ENCODE peak calls at places on chromosome 14, in ten cellular contexts. I is tibial nerve, C is A549, Z is HepG2, Y is sigmoid colon, E is esophagus muscularis mucosa, W is ovary, M is upper lobe of left lung, V is SK-N-SH, N is K562. K is an unnamed sample.
A peak's percentile ranks its signal among the peaks of the same experiment; 100 is the strongest.

GRCh38 chr14:55026793-55027560 is at the start of the genes SOCS4 and WDHD1:
- DNase-seq in I (peak; percentile 81), C (peak; percentile 96), Z (peak; percentile 89), Y (peak; percentile 96), E (peak; percentile 97), W (peak; percentile 93), M (peak; percentile 97), V (peak; percentile 96), N (peak; percentile 92), K (peak; percentile 96)

GRCh38 chr14:60720962-60721330 is 3.2 kb downstream of the SIX4 start:
- DNase-seq in I (no peak), C (no peak), Z (peak; percentile 9), Y (no peak), E (no peak), W (no peak), M (no peak), V (no peak), N (no peak), K (no peak)

GRCh38 chr14:74242055-74243042 is 3.1 kb downstream of the VSX2 start:
- DNase-seq in I (no peak), C (no peak), Z (no peak), Y (no peak), E (no peak), W (no peak), M (no peak), V (no peak), N (no peak), K (no peak)

GRCh38 chr14:33127531-33127930 is 188.9 kb downstream of the NPAS3 start:
- DNase-seq in I (no peak), C (no peak), Z (no peak), Y (no peak), E (no peak), W (no peak), M (no peak), V (no peak), N (no peak), K (no peak)

GRCh38 chr14:61147898-61148549 is 133.1 kb downstream of the TMEM30B start:
- DNase-seq in I (peak; percentile 66), C (no peak), Z (peak; percentile 57), Y (peak; percentile 70), E (peak; percentile 90), W (no peak), M (no peak), V (no peak), N (no peak), K (no peak)

GRCh38 chr14:98231210-98231609 is 1040.8 kb downstream of the BCL11B start:
- DNase-seq in I (no peak), C (no peak), Z (no peak), Y (no peak), E (peak; percentile 82), W (no peak), M (no peak), V (no peak), N (no peak), K (no peak)

GRCh38 chr14:55129086-55129427 is at the start of gene LGALS3:
- DNase-seq in I (peak; percentile 72), C (peak; percentile 56), Z (no peak), Y (peak; percentile 86), E (no peak), W (peak; percentile 80), M (peak; percentile 90), V (peak; percentile 88), N (peak; percentile 69), K (peak; percentile 87)

GRCh38 chr14:75835156-75836141 is 146.3 kb downstream of the TGFB3 start:
- DNase-seq in I (no peak), C (no peak), Z (peak; percentile 41), Y (no peak), E (no peak), W (no peak), M (no peak), V (no peak), N (no peak), K (no peak)

GRCh38 chr14:93788557-93789365 is 476 bp upstream of the PRIMA1 start:
- DNase-seq in I (no peak), C (peak; percentile 41), Z (no peak), Y (peak; percentile 88), E (no peak), W (peak; percentile 68), M (no peak), V (peak; percentile 90), N (no peak), K (peak; percentile 58)

GRCh38 chr14:75430106-75430505 is 2.3 kb downstream of the JDP2 start:
- DNase-seq in I (no peak), C (no peak), Z (no peak), Y (peak; percentile 88), E (no peak), W (peak; percentile 56), M (peak; percentile 75), V (no peak), N (no peak), K (no peak)

GRCh38 chr14:72845196-72845595 is 48.7 kb downstream of the DPF3 start:
- DNase-seq in I (no peak), C (no peak), Z (no peak), Y (no peak), E (no peak), W (no peak), M (no peak), V (no peak), N (no peak), K (no peak)

GRCh38 chr14:95038521-95039250 is 118.6 kb downstream of the DICER1 start:
- DNase-seq in I (no peak), C (no peak), Z (no peak), Y (no peak), E (peak; percentile 90), W (no peak), M (no peak), V (no peak), N (no peak), K (no peak)

GRCh38 chr14:66443158-66443695 is 42.9 kb upstream of the CCDC196 start:
- DNase-seq in I (no peak), C (no peak), Z (no peak), Y (no peak), E (no peak), W (no peak), M (no peak), V (no peak), N (no peak), K (no peak)

GRCh38 chr14:100149789-100150611 is 9.4 kb downstream of the DEGS2 start:
- DNase-seq in I (no peak), C (no peak), Z (no peak), Y (no peak), E (no peak), W (no peak), M (peak; percentile 63), V (peak; percentile 50), N (no peak), K (peak; percentile 75)

GRCh38 chr14:100153560-100153959 is 5.9 kb downstream of the DEGS2 start:
- DNase-seq in I (no peak), C (no peak), Z (no peak), Y (no peak), E (no peak), W (no peak), M (no peak), V (no peak), N (no peak), K (no peak)

GRCh38 chr14:100150932-100151587 is 8.4 kb downstream of the DEGS2 start:
- DNase-seq in I (no peak), C (no peak), Z (no peak), Y (no peak), E (no peak), W (no peak), M (no peak), V (peak; percentile 23), N (no peak), K (no peak)

GRCh38 chr14:100148837-100149731 is 10.4 kb downstream of the DEGS2 start:
- DNase-seq in I (no peak), C (no peak), Z (no peak), Y (no peak), E (no peak), W (no peak), M (no peak), V (no peak), N (no peak), K (no peak)

DNA sequence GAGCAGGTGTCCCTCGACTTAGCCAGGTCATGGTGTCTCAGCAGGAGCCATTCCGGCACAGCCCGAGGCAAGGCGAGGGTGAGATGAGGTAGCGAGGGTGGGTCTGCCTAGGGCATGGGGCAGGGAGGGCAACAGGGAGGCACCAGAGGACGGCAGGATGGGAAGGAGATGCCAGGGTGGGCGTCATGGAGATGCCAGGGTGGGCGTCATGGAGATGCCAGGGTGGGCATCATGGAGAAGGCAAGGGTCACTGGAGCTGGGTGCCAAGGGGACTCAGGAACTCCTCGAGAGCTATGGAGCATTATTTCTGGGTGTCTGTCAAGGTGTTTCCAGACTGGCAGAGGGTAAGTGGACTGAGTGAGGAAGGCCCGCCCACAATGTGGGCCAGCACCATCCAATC is 7.4 kb downstream of the DEGS2 start:
- DNase-seq in I (no peak), C (no peak), Z (no peak), Y (no peak), E (no peak), W (no peak), M (no peak), V (no peak), N (no peak), K (no peak)
- TF ChIP-seq EP300 in I (no peak), C (no peak), Z (no peak), Y (no peak), E (no peak), W (no peak), M (no peak), V (no peak), N (no peak), K (no peak)

GRCh38 chr14:35285168-35285990 is 6.8 kb upstream of the PSMA6 start:
- DNase-seq in I (no peak), C (no peak), Z (no peak), Y (no peak), E (no peak), W (no peak), M (peak; percentile 33), V (no peak), N (no peak), K (no peak)
- TF ChIP-seq EP300 in I (no peak), C (no peak), Z (no peak), Y (no peak), E (no peak), W (no peak), M (no peak), V (no peak), N (no peak), K (no peak)

GRCh38 chr14:24310666-24311604 is at the start of gene LTB4R:
- DNase-seq in I (no peak), C (no peak), Z (no peak), Y (peak; percentile 89), E (no peak), W (peak; percentile 77), M (peak; percentile 83), V (no peak), N (no peak), K (peak; percentile 86)
- TF ChIP-seq EP300 in I (no peak), C (no peak), Z (no peak), Y (no peak), E (no peak), W (no peak), M (no peak), V (no peak), N (no peak), K (no peak)

DNA sequence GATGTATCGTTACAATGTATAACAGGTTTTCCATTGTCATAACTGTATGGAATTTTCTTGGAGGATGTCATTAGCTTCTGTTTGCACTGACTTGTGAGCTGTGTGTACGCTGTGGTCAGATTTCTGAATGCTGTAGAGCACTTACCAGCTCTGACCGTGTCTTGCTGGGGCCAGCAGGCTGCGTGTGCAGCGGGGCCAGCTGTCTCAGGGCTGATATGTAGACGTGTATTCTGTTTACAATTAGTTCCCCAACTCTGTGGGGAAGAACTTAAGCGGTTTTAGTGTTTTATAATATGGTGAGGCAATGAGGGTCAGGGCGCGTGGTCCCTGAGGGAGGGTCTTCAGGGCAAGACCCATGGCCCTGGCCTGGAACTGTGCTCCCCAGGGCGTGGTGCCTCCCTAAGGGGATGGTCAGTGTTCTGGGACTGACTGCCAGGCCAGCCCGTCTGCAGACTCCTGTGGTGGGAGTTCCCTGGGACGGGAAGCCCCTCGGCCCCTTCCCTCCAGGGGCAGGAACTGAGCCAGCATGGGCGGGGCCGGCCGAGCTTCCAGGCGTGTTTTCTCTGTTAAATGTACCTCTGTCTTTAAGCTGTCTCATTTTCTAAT is 18.7 kb downstream of the XRCC3 start:
- DNase-seq in I (no peak), C (no peak), Z (no peak), Y (peak; percentile 90), E (no peak), W (peak; percentile 62), M (no peak), V (no peak), N (no peak), K (no peak)
- TF ChIP-seq EP300 in I (no peak), C (no peak), Z (no peak), Y (no peak), E (no peak), W (no peak), M (no peak), V (no peak), N (no peak), K (no peak)